ENCODE peak calls at places on chromosomes 6 and 20, in five cellular contexts. B is H1, G is HepG2, V is K562, U is GM12878. S is an unnamed sample.

GRCh38 chr6:164129218-164129617 is 714.7 kb downstream of the QKI start:
- DNase-seq in G (no peak), B (no peak), U (no peak), V (no peak), S (no peak)

GRCh38 chr6:53441035-53441493 is 92.3 kb upstream of the ELOVL5 start:
- DNase-seq in B (no peak), U (no peak), V (no peak), G (no peak), S (no peak)

GRCh38 chr6:345747-346388 is 45.7 kb upstream of the IRF4 start:
- DNase-seq in U (no peak), V (no peak), G (no peak), B (no peak), S (no peak)

GRCh38 chr6:45845546-45845945 is 170.1 kb downstream of the CLIC5 start:
- DNase-seq in G (no peak), V (no peak), U (no peak), B (no peak), S (no peak)

GRCh38 chr6:90083891-90084290 is 189.6 kb downstream of the GJA10 start:
- DNase-seq in B (no peak), G (no peak), U (peak), V (peak), S (no peak)

GRCh38 chr6:158642097-158642601 is 2.4 kb downstream of the DYNLT1 start:
- DNase-seq in G (no peak), B (no peak), V (no peak), U (no peak), S (no peak)

GRCh38 chr6:31615748-31616147 is 714 bp downstream of the AIF1 start:
- DNase-seq in B (no peak), V (no peak), G (no peak), U (no peak), S (no peak)

GRCh38 chr6:34570066-34570833 is 14.1 kb upstream of the SPDEF start:
- DNase-seq in B (no peak), U (no peak), V (no peak), G (no peak), S (no peak)

GRCh38 chr6:44667226-44667625 is 279.7 kb downstream of the CDC5L start:
- DNase-seq in U (no peak), G (peak), B (no peak), V (no peak), S (peak)

GRCh38 chr6:161128680-161129196 is 137.2 kb downstream of the MAP3K4 start:
- DNase-seq in B (no peak), G (no peak), V (no peak), U (no peak), S (no peak)
- TF ChIP-seq ATF2 in B (no peak), G (no peak), V (no peak), U (no peak), S (no peak)

GRCh38 chr20:37278966-37279590 is 10.4 kb upstream of the MANBAL start:
- DNase-seq in G (no peak), V (no peak), B (no peak), U (no peak), S (no peak)

GRCh38 chr20:37277253-37277593 is 12.2 kb upstream of the MANBAL start:
- DNase-seq in G (no peak), B (no peak), V (no peak), U (no peak), S (no peak)

GRCh38 chr20:37275125-37275524 is 13.5 kb upstream of the GHRH start:
- DNase-seq in U (no peak), G (peak), V (no peak), B (no peak), S (no peak)

GRCh38 chr20:37273988-37274387 is 12.4 kb upstream of the GHRH start:
- DNase-seq in B (no peak), G (no peak), V (no peak), U (no peak), S (no peak)

GRCh38 chr20:37276494-37277252 is 12.8 kb upstream of the MANBAL start:
- DNase-seq in V (peak), G (peak), B (no peak), U (no peak), S (no peak)
- TF ChIP-seq ATF2 in V (no peak), G (no peak), B (no peak), U (no peak), S (no peak)

GRCh38 chr20:45338121-45339030 is 9.8 kb downstream of the SDC4 start:
- DNase-seq in U (no peak), G (peak), V (no peak), B (no peak), S (no peak)
- TF ChIP-seq ATF2 in U (no peak), G (no peak), V (no peak), B (no peak), S (no peak)

DNA sequence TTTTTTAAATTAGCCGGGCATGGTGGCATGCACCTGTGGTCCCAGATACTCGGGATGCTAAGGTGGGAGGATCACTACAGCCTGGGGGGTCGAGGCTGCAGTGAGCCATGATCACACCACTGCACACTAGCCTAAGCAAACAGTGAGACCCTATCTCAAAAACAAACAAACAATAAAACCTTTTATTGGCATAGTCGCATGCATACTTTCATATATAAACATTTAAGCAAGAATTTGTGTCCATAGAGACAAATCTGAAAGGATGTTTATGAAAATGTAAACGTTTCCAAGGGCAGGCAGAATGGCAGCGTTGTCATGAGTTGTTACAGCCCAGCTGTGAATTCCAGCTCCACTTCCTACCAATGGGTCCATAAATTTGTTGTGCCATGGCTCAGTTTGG is 249.1 kb upstream of the PLN start:
- DNase-seq in U (no peak), B (no peak), G (no peak), V (no peak), S (no peak)
- TF ChIP-seq ATF2 in U (no peak), B (no peak), G (no peak), V (no peak), S (no peak)

GRCh38 chr6:166541366-166541765 is 45.1 kb downstream of the RAMACL start:
- DNase-seq in V (no peak), B (no peak), G (no peak), U (no peak), S (no peak)
- TF ChIP-seq ATF2 in V (no peak), B (no peak), G (no peak), U (no peak), S (no peak)

GRCh38 chr20:62350098-62350628 is 16.9 kb downstream of the LAMA5 start:
- DNase-seq in G (no peak), B (no peak), V (no peak), U (no peak), S (no peak)
- TF ChIP-seq ATF2 in G (no peak), B (no peak), V (no peak), U (no peak), S (no peak)

GRCh38 chr20:47419953-47420352 is 63.5 kb upstream of the ZMYND8 start:
- DNase-seq in U (no peak), V (no peak), B (no peak), G (no peak), S (no peak)
- TF ChIP-seq ATF2 in U (no peak), V (no peak), B (no peak), G (no peak), S (no peak)

S was measured in WTC11.